ENCODE peak calls at places on chromosome 5, in five cellular contexts. H is fibroblast of pulmonary artery, F is foreskin fibroblast, U is AG04449, M is H9. G is an unnamed sample.

GRCh38 chr5:173210877-173211276 is 24.1 kb downstream of the NKX2-5 start:
- DNase-seq in H (no peak), F (no peak), U (no peak), M (no peak), G (no peak)

GRCh38 chr5:129963359-129963758 is 59.1 kb downstream of the CHSY3 start:
- DNase-seq in H (peak; percentile 85), F (peak; percentile 93), U (peak; percentile 88), M (no peak), G (no peak)

GRCh38 chr5:173239233-173239593 is 4.2 kb upstream of the NKX2-5 start:
- DNase-seq in H (no peak), F (no peak), U (no peak), M (no peak), G (no peak)

GRCh38 chr5:58258984-58259684 is 200.8 kb downstream of the PLK2 start:
- DNase-seq in H (no peak), F (no peak), U (no peak), M (no peak), G (no peak)

GRCh38 chr5:1671351-1671750 is 128.3 kb downstream of the MRPL36 start:
- DNase-seq in H (no peak), F (no peak), U (no peak), M (no peak), G (no peak)

GRCh38 chr5:60677831-60678664 is 21.9 kb downstream of the DEPDC1B start:
- DNase-seq in H (peak; percentile 80), F (peak; percentile 68), U (no peak), M (no peak), G (no peak)

GRCh38 chr5:157459715-157460599 is at the start of gene NIPAL4:
- DNase-seq in H (no peak), F (peak; percentile 29), U (no peak), M (peak; percentile 50), G (peak; percentile 53)

GRCh38 chr5:135641329-135642178 is 62.8 kb upstream of the CXCL14 start:
- DNase-seq in H (no peak), F (no peak), U (no peak), M (no peak), G (no peak)

GRCh38 chr5:72940082-72940481 is 15.8 kb upstream of the FCHO2 start:
- DNase-seq in H (no peak), F (no peak), U (no peak), M (no peak), G (no peak)

GRCh38 chr5:180090769-180091546 is 19.4 kb upstream of the RNF130 start:
- DNase-seq in H (peak; percentile 45), F (peak; percentile 63), U (no peak), M (peak; percentile 90), G (peak; percentile 56)
- TF ChIP-seq CTCF in H (peak; percentile 31), F (no peak), U (peak; percentile 17), M (peak; percentile 64), G (no peak)

GRCh38 chr5:180201051-180201987 is 7.7 kb downstream of the RASGEF1C start:
- DNase-seq in H (peak; percentile 38), F (no peak), U (no peak), M (peak; percentile 73), G (peak; percentile 42)
- TF ChIP-seq CTCF in H (peak; percentile 35), F (no peak), U (no peak), M (peak; percentile 87), G (peak; percentile 31)

GRCh38 chr5:53335115-53335514 is 145.3 kb upstream of the FST start:
- DNase-seq in H (peak; percentile 43), F (peak; percentile 62), U (no peak), M (peak; percentile 53), G (no peak)
- TF ChIP-seq CTCF in H (peak; percentile 31), F (peak; percentile 38), U (no peak), M (peak; percentile 61), G (no peak)

GRCh38 chr5:7881816-7882215 is 12.9 kb downstream of the MTRR start:
- DNase-seq in H (no peak), F (no peak), U (no peak), M (no peak), G (no peak)

GRCh38 chr5:7884491-7885273 is 15.7 kb downstream of the MTRR start:
- DNase-seq in H (peak; percentile 7), F (peak; percentile 52), U (no peak), M (no peak), G (no peak)

GRCh38 chr5:7886849-7887460 is 18.0 kb downstream of the MTRR start:
- DNase-seq in H (peak; percentile 71), F (peak; percentile 65), U (no peak), M (no peak), G (no peak)

GRCh38 chr5:7881091-7881490 is 12.1 kb downstream of the MTRR start:
- DNase-seq in H (no peak), F (no peak), U (no peak), M (no peak), G (no peak)

DNA sequence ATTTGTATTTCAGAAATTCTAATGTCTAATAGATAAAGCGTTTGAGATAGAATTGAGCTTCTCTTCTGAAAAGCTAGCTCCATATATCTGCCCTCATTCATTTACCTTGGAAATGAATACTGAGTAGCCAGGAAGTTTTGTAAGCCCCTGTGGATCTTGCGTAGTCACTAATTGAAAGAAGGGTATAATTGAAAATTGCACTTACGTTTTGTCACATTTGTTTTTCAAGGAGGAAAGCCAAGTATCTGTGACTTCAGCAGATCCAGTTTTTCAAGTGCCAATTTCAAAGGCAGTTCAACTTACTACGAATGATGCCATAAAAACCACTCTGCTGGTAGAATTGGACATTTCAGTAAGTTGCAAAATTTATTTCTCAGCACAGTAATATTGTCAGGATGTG is 14.0 kb downstream of the MTRR start:
- DNase-seq in H (no peak), F (no peak), U (no peak), M (no peak), G (no peak)
- TF ChIP-seq CTCF in H (no peak), F (no peak), U (no peak), M (no peak), G (no peak)

DNA sequence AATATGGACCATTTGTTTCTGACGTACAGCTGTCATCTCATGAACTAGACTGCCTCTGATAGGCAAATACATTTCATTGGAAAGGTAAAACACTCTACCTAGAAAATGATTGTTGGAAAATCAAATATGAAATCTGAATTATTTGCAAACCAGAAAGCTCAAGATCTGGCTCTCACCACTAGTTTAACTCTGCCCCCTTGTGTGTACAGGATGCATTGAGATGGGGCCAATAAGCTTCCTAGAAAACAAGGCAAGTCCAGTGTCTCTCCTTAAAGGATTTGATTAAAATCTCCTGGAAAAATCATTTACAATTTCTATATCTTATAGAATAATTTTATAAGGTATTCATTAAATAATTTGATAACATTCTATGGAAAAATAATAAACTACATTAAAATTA is 311.9 kb upstream of the ANKH start:
- DNase-seq in H (peak; percentile 34), F (peak; percentile 11), U (no peak), M (no peak), G (no peak)
- TF ChIP-seq CTCF in H (peak; percentile 45), F (peak; percentile 57), U (peak; percentile 19), M (peak; percentile 61), G (no peak)

DNA sequence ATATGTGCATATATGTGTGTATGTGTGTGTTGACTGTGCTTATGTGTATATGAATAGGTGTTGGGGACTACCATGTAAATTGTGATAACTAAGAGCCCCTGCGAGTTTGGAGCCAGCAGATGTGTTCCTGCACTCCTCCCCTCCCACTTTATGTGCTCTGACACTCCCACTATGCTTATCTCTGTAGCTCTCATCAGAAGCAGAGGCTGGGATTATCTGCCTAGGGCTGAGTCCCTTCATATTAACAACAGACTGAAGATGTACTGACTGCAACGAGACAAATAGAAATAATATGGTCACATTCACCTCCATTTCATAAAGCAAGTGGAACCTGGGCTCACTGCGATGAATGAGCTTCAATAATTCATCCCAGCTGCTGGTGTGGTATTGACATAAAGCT is 21.3 kb upstream of the DELE1 start:
- DNase-seq in H (no peak), F (no peak), U (no peak), M (no peak), G (no peak)
- TF ChIP-seq CTCF in H (no peak), F (no peak), U (no peak), M (no peak), G (no peak)

GRCh38 chr5:115842089-115842881 is 550 bp downstream of the AP3S1 start:
- DNase-seq in H (peak; percentile 63), F (peak; percentile 77), U (no peak), M (no peak), G (peak; percentile 19)
- TF ChIP-seq CTCF in H (no peak), F (peak; percentile 4), U (peak; percentile 34), M (peak; percentile 14), G (no peak)

DNA sequence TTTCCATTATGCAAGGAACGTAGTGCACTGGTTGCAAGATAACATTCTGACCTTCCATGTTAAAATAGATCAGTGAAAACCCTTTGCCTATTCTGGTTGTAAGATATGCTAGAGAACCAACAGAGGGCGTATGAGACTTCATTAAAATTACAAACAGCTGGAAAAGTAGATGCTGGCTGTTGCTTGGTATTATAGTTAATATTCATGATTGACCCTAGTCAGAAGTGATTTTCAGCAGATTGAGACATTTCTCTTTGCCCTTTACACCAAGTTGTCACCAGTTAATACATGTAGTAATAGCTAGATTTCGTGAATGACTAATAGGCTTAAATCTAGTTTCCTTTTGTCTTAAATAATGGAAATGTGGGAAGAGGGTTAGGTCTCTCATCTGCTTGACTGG is 13.8 kb upstream of the FGF18 start:
- DNase-seq in H (peak; percentile 40), F (peak; percentile 28), U (no peak), M (no peak), G (no peak)
- TF ChIP-seq CTCF in H (peak; percentile 52), F (peak; percentile 38), U (peak; percentile 35), M (peak; percentile 48), G (no peak)

GRCh38 chr5:146041180-146041789 is 64.1 kb downstream of the PLAC8L1 start:
- DNase-seq in H (peak; percentile 15), F (peak; percentile 19), U (no peak), M (no peak), G (no peak)
- TF ChIP-seq CTCF in H (peak; percentile 44), F (peak; percentile 5), U (no peak), M (peak; percentile 71), G (peak; percentile 41)